ENCODE peak calls at places on chromosomes 2 and 18, in four cellular contexts. T, M, P and Y are unnamed samples.
A peak's percentile ranks its signal among the peaks of the same experiment; 100 is the strongest.

GRCh38 chr2:218465987-218466633 is 47.2 kb downstream of the VIL1 start:
- DNase-seq in P (no peak), M (peak; percentile 17), T (peak; percentile 47), Y (peak; percentile 63)

GRCh38 chr18:58842978-58843661 is 21.6 kb upstream of the ZNF532 start:
- DNase-seq in P (no peak), T (no peak), M (no peak), Y (no peak)

GRCh38 chr2:112623913-112624777 is 21.6 kb upstream of the SLC20A1 start:
- DNase-seq in T (peak; percentile 95), M (peak; percentile 59), P (peak; percentile 56), Y (no peak)

GRCh38 chr2:170554278-170554955 is 160.7 kb upstream of the SP5 start:
- DNase-seq in T (peak; percentile 75), M (no peak), P (no peak), Y (no peak)

GRCh38 chr2:237435844-237436590 is 22.1 kb upstream of the COL6A3 start:
- DNase-seq in M (no peak), P (no peak), T (peak; percentile 95), Y (peak; percentile 1)

GRCh38 chr2:195390686-195391085 is 266.3 kb upstream of the SLC39A10 start:
- DNase-seq in M (no peak), T (no peak), P (no peak), Y (no peak)

GRCh38 chr18:61833387-61833786 is 59.4 kb downstream of the RNF152 start:
- DNase-seq in M (peak; percentile 57), P (no peak), T (no peak), Y (no peak)

GRCh38 chr2:184646177-184646576 is 47.8 kb downstream of the ZNF804A start:
- DNase-seq in T (peak; percentile 66), M (no peak), P (no peak), Y (peak; percentile 91)

GRCh38 chr18:955379-956066 is 50.9 kb downstream of the ADCYAP1 start:
- DNase-seq in M (no peak), P (no peak), T (no peak), Y (no peak)

GRCh38 chr2:20067992-20068727 is 16.7 kb upstream of the LAPTM4A start:
- DNase-seq in T (peak; percentile 94), P (no peak), M (no peak), Y (no peak)

GRCh38 chr18:70205421-70206397 is at the start of gene RTTN:
- DNase-seq in T (peak; percentile 97), M (peak; percentile 96), P (peak; percentile 92), Y (peak; percentile 99)

GRCh38 chr2:187519419-187520120 is 34.7 kb downstream of the TFPI start:
- DNase-seq in M (no peak), P (no peak), T (no peak), Y (no peak)

GRCh38 chr2:7988440-7988839 is 693.4 kb upstream of the ID2 start:
- DNase-seq in P (no peak), T (no peak), M (no peak), Y (no peak)

GRCh38 chr2:7986431-7986830 is 695.4 kb upstream of the ID2 start:
- DNase-seq in P (no peak), T (no peak), M (no peak), Y (no peak)

GRCh38 chr2:7989823-7990222 is 692.0 kb upstream of the ID2 start:
- DNase-seq in T (no peak), M (no peak), P (no peak), Y (no peak)

GRCh38 chr2:7984693-7985353 is 697.0 kb upstream of the ID2 start:
- DNase-seq in M (no peak), P (no peak), T (no peak), Y (no peak)

GRCh38 chr2:7987992-7988391 is 693.9 kb upstream of the ID2 start:
- DNase-seq in P (no peak), T (no peak), M (no peak), Y (no peak)
- H3K9me2 ChIP-seq in P (no peaks in the 10 kb centered on the region), T (no peaks in the 10 kb centered on the region), M (no peaks in the 10 kb centered on the region), Y (no peaks in the 10 kb centered on the region)

GRCh38 chr2:18124126-18124835 is 245.8 kb downstream of the KCNS3 start:
- DNase-seq in P (no peak), T (no peak), M (no peak), Y (no peak)

GRCh38 chr2:18123577-18123976 is 245.1 kb downstream of the KCNS3 start:
- DNase-seq in T (no peak), M (no peak), P (no peak), Y (peak; percentile 50)

GRCh38 chr2:18125279-18125678 is 246.8 kb downstream of the KCNS3 start:
- DNase-seq in T (no peak), M (no peak), P (no peak), Y (no peak)

GRCh38 chr2:18122544-18123210 is 244.2 kb downstream of the KCNS3 start:
- DNase-seq in T (no peak), M (no peak), P (no peak), Y (no peak)

DNA sequence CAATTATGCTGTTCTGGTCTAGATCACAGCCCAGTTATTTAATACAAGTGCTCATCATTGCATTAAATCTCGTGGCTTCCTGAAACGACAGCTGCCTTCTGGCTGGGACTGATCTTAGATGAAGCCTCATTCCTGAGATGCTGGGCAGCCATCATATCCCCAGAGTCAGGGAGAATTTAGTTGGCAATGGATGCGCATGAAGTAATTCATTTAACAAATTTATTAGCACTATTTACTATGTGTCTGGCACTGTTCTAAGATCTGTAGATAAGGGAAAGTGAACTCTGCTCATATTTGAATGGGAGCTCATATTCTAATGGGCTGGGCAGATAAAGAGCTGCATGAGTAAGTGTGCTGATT is 244.7 kb downstream of the KCNS3 start:
- DNase-seq in M (no peak), P (no peak), T (no peak), Y (no peak)
- H3K9me2 ChIP-seq in M (no peaks in the 10 kb centered on the region), P (no peaks in the 10 kb centered on the region), T (no peaks in the 10 kb centered on the region), Y (no peaks in the 10 kb centered on the region)

GRCh38 chr2:176844461-176844860 is 368.1 kb upstream of the HNRNPA3 start:
- DNase-seq in M (no peak), T (no peak), P (no peak), Y (no peak)

GRCh38 chr2:176845718-176846117 is 366.9 kb upstream of the HNRNPA3 start:
- DNase-seq in T (no peak), M (peak; percentile 10), P (no peak), Y (no peak)

GRCh38 chr2:176848844-176849243 is 363.8 kb upstream of the HNRNPA3 start:
- DNase-seq in T (no peak), M (no peak), P (no peak), Y (no peak)

DNA sequence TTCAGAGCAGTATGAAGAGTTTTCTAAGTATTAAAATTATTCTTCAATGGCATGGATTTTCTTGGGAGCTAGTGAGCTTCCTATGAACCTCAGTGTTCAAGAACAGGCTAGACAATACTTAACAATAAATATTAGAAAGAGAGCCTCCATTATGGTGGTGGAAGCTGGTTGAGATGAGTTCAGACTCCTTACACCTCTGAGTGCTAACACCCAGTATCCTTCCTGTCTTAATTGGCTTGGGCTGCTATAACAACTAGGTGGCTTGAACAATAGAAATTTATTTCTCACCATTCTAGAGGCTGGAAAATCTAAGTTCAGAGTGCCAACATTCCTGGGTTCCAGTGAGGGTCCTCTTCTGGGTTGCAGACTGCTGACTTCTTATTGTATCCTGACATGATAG is 369.4 kb upstream of the HNRNPA3 start:
- DNase-seq in P (no peak), M (no peak), T (no peak), Y (no peak)
- H3K9me2 ChIP-seq in P (no peaks in the 10 kb centered on the region), M (no peaks in the 10 kb centered on the region), T (no peaks in the 10 kb centered on the region), Y (no peaks in the 10 kb centered on the region)

GRCh38 chr2:128642316-128642715 is 323.6 kb upstream of the HS6ST1 start:
- DNase-seq in P (no peak), M (no peak), T (no peak), Y (no peak)

GRCh38 chr2:128638741-128639477 is 320.2 kb upstream of the HS6ST1 start:
- DNase-seq in M (no peak), T (peak; percentile 70), P (no peak), Y (no peak)

GRCh38 chr2:128640847-128641360 is 322.2 kb upstream of the HS6ST1 start:
- DNase-seq in T (no peak), P (no peak), M (no peak), Y (no peak)

GRCh38 chr2:128641421-128642095 is 322.9 kb upstream of the HS6ST1 start:
- DNase-seq in P (no peak), M (no peak), T (no peak), Y (no peak)

DNA sequence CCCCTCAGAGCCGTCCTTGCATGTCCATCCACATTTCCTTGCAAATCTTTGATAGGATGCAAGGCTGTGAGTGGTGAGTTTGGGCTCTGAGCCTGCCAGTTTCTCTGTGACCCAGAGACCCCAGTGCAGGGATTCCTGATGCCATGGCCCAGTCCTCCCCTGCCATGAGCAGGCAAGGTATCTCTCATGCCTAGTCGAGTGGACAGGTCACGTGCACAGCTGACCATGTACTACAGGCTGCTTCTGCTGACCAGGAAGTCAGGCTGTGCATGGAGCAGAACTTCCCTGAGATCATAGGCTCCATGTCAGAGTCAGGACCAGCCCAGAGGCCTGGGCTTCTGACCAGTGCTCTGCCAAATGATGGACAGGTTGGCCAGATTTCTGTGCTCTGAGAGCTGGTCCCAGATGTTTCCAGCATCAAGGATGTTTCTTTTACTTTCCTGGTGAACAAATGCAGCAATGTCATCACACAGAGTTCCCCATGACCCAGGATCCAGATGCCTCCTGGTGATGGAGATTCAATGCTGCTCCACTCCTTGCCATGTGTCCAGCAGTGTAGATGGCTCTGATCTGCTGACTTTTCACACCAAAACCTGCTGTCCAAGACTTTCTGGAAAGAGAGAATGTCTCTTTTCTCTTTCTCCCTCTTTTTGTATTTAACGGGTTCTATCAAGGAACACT is 321.6 kb upstream of the HS6ST1 start:
- DNase-seq in M (no peak), P (no peak), T (peak; percentile 14), Y (no peak)
- H3K9me2 ChIP-seq in M (no peaks in the 10 kb centered on the region), P (no peaks in the 10 kb centered on the region), T (no peaks in the 10 kb centered on the region), Y (no peaks in the 10 kb centered on the region)

DNA sequence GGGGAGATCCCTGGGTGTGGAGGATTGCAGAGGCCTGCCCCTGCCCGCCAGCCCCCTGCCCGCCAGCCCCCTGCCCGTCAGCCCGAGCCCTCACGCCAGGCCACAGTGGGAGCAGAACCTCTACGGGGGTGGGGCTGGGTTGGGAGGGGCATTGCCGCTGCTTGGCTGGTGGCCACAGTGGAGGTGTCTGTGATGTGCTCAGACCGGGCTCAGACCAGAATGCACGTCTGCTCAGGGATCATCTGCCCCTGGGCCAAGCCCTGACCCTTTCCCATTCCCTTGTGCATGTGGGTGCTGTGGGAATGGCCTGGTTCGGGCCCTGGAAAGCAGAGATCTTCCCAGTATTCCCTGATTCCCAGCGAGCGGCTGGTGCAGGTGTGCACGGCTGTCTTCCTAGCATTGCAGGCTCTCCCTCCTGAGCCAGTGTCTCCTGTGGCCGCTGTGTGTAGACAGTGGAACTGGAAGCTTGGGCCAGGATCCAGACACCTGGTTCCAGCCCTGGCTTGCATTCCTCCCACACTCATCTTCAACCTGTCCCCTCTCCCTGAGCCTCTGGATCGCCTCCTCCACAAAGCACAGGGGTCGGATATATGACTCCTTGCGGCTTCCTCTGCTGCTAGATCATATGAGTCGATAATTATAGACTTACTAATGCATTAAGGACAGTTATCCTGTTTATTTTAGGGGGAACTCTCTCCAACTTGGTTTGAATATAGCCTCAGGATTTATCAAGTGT is 161.5 kb downstream of the LDLRAD4 start:
- DNase-seq in T (no peak), M (no peak), P (no peak), Y (no peak)
- H3K9me2 ChIP-seq in T (no peaks in the 10 kb centered on the region), M (no peaks in the 10 kb centered on the region), P (no peaks in the 10 kb centered on the region), Y (no peaks in the 10 kb centered on the region)